ENCODE peak calls at places on chromosome 21, in five cellular contexts. B, J, L, N and I are unnamed samples.

GRCh38 chr21:26177187-26177586 is 6.6 kb upstream of the APP start:
- DNase-seq in L (no peak), N (no peak), J (no peak), B (no peak), I (no peak)

GRCh38 chr21:35743571-35743970 is 316.8 kb downstream of the SETD4 start:
- DNase-seq in B (no peak), J (peak; percentile 43), N (no peak), L (no peak), I (no peak)

GRCh38 chr21:42663860-42664535 is 10.6 kb downstream of the PDE9A start:
- DNase-seq in B (no peak), L (no peak), N (no peak), J (no peak), I (no peak)

GRCh38 chr21:36511484-36512227 is 31.7 kb upstream of the CLDN14 start:
- DNase-seq in B (no peak), L (no peak), N (no peak), J (peak; percentile 43), I (peak; percentile 94)

GRCh38 chr21:26199471-26199870 is 28.9 kb upstream of the APP start:
- DNase-seq in J (peak; percentile 23), N (no peak), B (no peak), L (no peak), I (no peak)

GRCh38 chr21:25371831-25372434 is 235.3 kb downstream of the MRPL39 start:
- DNase-seq in J (peak; percentile 16), B (no peak), L (no peak), N (no peak), I (no peak)

GRCh38 chr21:31201548-31201947 is 142.5 kb downstream of the TIAM1 start:
- DNase-seq in B (no peak), N (no peak), L (no peak), J (peak; percentile 93), I (no peak)

GRCh38 chr21:32611471-32611997 is 643 bp downstream of the CFAP298 start:
- DNase-seq in N (peak; percentile 50), L (no peak), J (peak; percentile 10), B (peak; percentile 51), I (peak; percentile 29)

GRCh38 chr21:35491114-35491513 is 442.0 kb upstream of the RUNX1 start:
- DNase-seq in J (no peak), B (no peak), L (no peak), N (no peak), I (no peak)

GRCh38 chr21:36235058-36235582 is 78.5 kb downstream of the DOP1B start:
- DNase-seq in J (no peak), L (no peak), B (no peak), N (no peak), I (no peak)

GRCh38 chr21:31370893-31371652 is 27.0 kb upstream of the TIAM1 start:
- DNase-seq in L (no peak), N (no peak), J (peak; percentile 69), B (no peak), I (no peak)

GRCh38 chr21:41170442-41170841 is 2.5 kb downstream of the BACE2 start:
- DNase-seq in L (peak; percentile 8), J (peak; percentile 46), B (no peak), N (no peak), I (peak; percentile 30)

GRCh38 chr21:29433366-29434059 is 134.8 kb downstream of the BACH1 start:
- DNase-seq in N (no peak), B (no peak), L (no peak), J (no peak), I (no peak)

GRCh38 chr21:38809170-38809878 is 3.6 kb downstream of the ETS2 start:
- DNase-seq in J (no peak), B (no peak), L (no peak), N (no peak), I (no peak)
- H3K4me3 ChIP-seq in J (no peak overlapping the region), B (peak overlapping the region; percentile 10), L (peak overlapping the region; percentile 84), N (no peak overlapping the region), I (no peak overlapping the region)

DNA sequence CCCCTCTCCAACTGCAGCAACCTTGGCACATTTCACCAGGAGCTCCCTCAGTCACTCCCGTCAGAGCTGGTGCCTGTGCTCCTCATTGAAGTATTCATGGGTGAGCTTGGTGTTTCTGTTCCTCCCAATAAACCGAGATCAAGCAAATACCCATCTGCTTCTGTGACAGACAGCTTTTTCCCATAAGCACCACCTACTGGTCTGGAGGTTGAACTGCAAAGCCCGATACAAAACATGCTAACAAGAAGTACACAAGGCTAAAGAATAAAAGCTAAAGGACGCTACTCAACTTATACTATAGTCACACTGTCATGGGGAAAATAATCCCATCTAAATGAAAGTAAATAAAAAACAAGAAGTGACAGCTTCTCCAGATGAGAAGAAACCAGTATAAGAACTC is 111.9 kb upstream of the C21orf91 start:
- DNase-seq in B (no peak), L (no peak), N (no peak), J (no peak), I (peak; percentile 51)
- H3K4me3 ChIP-seq in B (no peak overlapping the region), L (no peak overlapping the region), N (no peak overlapping the region), J (no peak overlapping the region), I (peak overlapping the region; percentile 20)

DNA sequence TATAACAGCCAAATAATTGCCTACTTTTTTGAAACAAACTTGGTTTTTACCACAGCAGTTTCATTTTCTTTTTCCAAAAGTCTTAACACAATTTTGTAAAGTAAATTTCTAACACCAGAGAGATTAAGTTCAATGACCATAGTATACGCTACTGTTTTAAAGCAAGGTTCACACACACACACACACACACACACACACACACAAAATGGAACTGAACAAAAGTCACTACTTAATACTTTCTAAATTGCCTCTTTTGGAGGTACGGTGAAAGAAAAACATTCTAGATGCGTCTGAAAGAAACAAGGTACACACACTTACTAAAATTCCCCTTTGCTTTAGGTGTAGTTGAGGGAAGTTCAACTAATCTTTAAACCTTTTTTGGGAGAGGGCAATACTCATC is 30.1 kb downstream of the C21orf91 start:
- DNase-seq in J (no peak), L (no peak), N (no peak), B (no peak), I (no peak)
- H3K4me3 ChIP-seq in J (no peak overlapping the region), L (no peak overlapping the region), N (peak overlapping the region; percentile 44), B (no peak overlapping the region), I (no peak overlapping the region)

GRCh38 chr21:33975548-33976081 is 60.0 kb upstream of the ATP5PO start:
- DNase-seq in L (no peak), B (no peak), N (peak; percentile 77), J (peak; percentile 60), I (peak; percentile 37)
- H3K4me3 ChIP-seq in L (no peak overlapping the region), B (no peak overlapping the region), N (peak overlapping the region; percentile 7), J (no peak overlapping the region), I (no peak overlapping the region)

GRCh38 chr21:15400905-15401304 is 328.9 kb upstream of the USP25 start:
- DNase-seq in B (no peak), J (peak; percentile 32), L (no peak), N (no peak), I (no peak)
- H3K4me3 ChIP-seq in B (no peak overlapping the region), J (no peak overlapping the region), L (no peak overlapping the region), N (no peak overlapping the region), I (no peak overlapping the region)

GRCh38 chr21:46350981-46351380 is 27.0 kb downstream of the PCNT start:
- DNase-seq in B (no peak), J (no peak), N (no peak), L (no peak), I (no peak)
- H3K4me3 ChIP-seq in B (no peak overlapping the region), J (no peak overlapping the region), N (no peak overlapping the region), L (no peak overlapping the region), I (no peak overlapping the region)